ENCODE peak calls at places on chromosome 2, in ten cellular contexts. C is HCEC 1CT; H is hypothalamus; X is GM12864; J is stimulated activated CD4-positive, alpha-beta T cell treated with anti-CD3 and anti-CD28 coated beads, Interleukin-12 subunit alpha, Interleukin-12 subunit beta, amount 100 ng/mL, for 24 hours; W is mesendoderm; P is heart right ventricle; L is EL; T is MM.1S; N is upper lobe of left lung. Q is an unnamed sample.

GRCh38 chr2:43356774-43357173 is 130.4 kb upstream of the ZFP36L2 start:
- DNase-seq in C (peak), H (no peak), X (no peak), J (no peak), W (no peak), P (no peak), L (peak), T (no peak), N (no peak), Q (no peak)

GRCh38 chr2:17538844-17539554 is 1.5 kb upstream of the VSNL1 start:
- DNase-seq in C (no peak), H (no peak), X (no peak), J (no peak), W (peak), P (peak), L (peak), T (peak), N (peak), Q (no peak)

GRCh38 chr2:39488450-39488849 is 51.4 kb upstream of the MAP4K3 start:
- DNase-seq in C (peak), H (no peak), X (no peak), J (no peak), W (no peak), P (no peak), L (peak), T (no peak), N (peak), Q (peak)

GRCh38 chr2:128170776-128171175 is 79.8 kb downstream of the UGGT1 start:
- DNase-seq in C (no peak), H (no peak), X (no peak), J (no peak), W (no peak), P (no peak), L (no peak), T (no peak), N (no peak), Q (no peak)

GRCh38 chr2:200966770-200967169 is 3.3 kb upstream of the ORC2 start:
- DNase-seq in C (peak), H (no peak), X (peak), J (no peak), W (peak), P (no peak), L (peak), T (no peak), N (no peak), Q (peak)

GRCh38 chr2:231263118-231263831 is 64.8 kb downstream of the ARMC9 start:
- DNase-seq in C (no peak), H (no peak), X (no peak), J (no peak), W (no peak), P (no peak), L (no peak), T (no peak), N (no peak), Q (no peak)

GRCh38 chr2:19073522-19073921 is 284.9 kb downstream of the OSR1 start:
- DNase-seq in C (peak), H (no peak), X (no peak), J (no peak), W (peak), P (no peak), L (peak), T (no peak), N (no peak), Q (peak)

GRCh38 chr2:219205165-219205538 is 1.4 kb upstream of the ZFAND2B start:
- DNase-seq in C (no peak), H (no peak), X (no peak), J (no peak), W (no peak), P (no peak), L (no peak), T (no peak), N (no peak), Q (no peak)

GRCh38 chr2:121993682-121994081 is 238.2 kb downstream of the TSN start:
- DNase-seq in C (no peak), H (no peak), X (no peak), J (no peak), W (no peak), P (no peak), L (no peak), T (no peak), N (no peak), Q (no peak)

GRCh38 chr2:197575987-197576386 is 60.1 kb downstream of the MOB4 start:
- DNase-seq in C (no peak), H (no peak), X (no peak), J (no peak), W (no peak), P (no peak), L (peak), T (no peak), N (no peak), Q (no peak)

GRCh38 chr2:176088048-176088936 is 4.2 kb upstream of the HOXD13 start:
- DNase-seq in C (peak), H (no peak), X (no peak), J (no peak), W (peak), P (no peak), L (peak), T (peak), N (no peak), Q (no peak)

Q was measured in kidney epithelial cell.